ENCODE peak calls at places on chromosome 11, in eight cellular contexts. W is uterus, D is mammary epithelial cell, E is IMR-90, H is bronchial epithelial cell, R is cardiac fibroblast, V is WERI-Rb-1, B is right atrium auricular region. P is an unnamed sample.

GRCh38 chr11:57240757-57241156 is 3.7 kb upstream of the APLNR start:
- DNase-seq in W (no peak), D (no peak), E (no peak), H (no peak), R (no peak), V (peak; percentile 85), B (peak; percentile 57), P (no peak)

GRCh38 chr11:47593934-47594855 is at the start of gene C1QTNF4:
- DNase-seq in W (no peak), D (no peak), E (no peak), H (no peak), R (no peak), V (peak; percentile 50), B (no peak), P (no peak)

GRCh38 chr11:127445476-127445875 is 444.9 kb upstream of the KIRREL3 start:
- DNase-seq in W (no peak), D (no peak), E (no peak), H (no peak), R (no peak), V (no peak), B (no peak), P (no peak)

GRCh38 chr11:82796970-82797594 is 63.4 kb upstream of the FAM181B start:
- DNase-seq in W (no peak), D (no peak), E (no peak), H (no peak), R (no peak), V (no peak), B (no peak), P (peak; percentile 23)

GRCh38 chr11:103927535-103927934 is 108.9 kb upstream of the DDI1 start:
- DNase-seq in W (no peak), D (peak; percentile 15), E (peak; percentile 58), H (peak; percentile 33), R (peak; percentile 62), V (no peak), B (no peak), P (no peak)

GRCh38 chr11:73141031-73141308 is 1.1 kb downstream of the FCHSD2 start:
- DNase-seq in W (no peak), D (peak; percentile 9), E (no peak), H (no peak), R (no peak), V (peak; percentile 30), B (no peak), P (peak; percentile 89)

GRCh38 chr11:74434528-74434927 is 32.8 kb downstream of the KCNE3 start:
- DNase-seq in W (no peak), D (no peak), E (peak; percentile 77), H (no peak), R (no peak), V (no peak), B (no peak), P (no peak)

GRCh38 chr11:77020751-77021150 is 13.4 kb upstream of the B3GNT6 start:
- DNase-seq in W (no peak), D (peak; percentile 68), E (no peak), H (peak; percentile 70), R (no peak), V (peak; percentile 56), B (no peak), P (no peak)

GRCh38 chr11:36088234-36088975 is 144.5 kb downstream of the LDLRAD3 start:
- DNase-seq in W (no peak), D (no peak), E (peak; percentile 44), H (no peak), R (peak; percentile 40), V (no peak), B (no peak), P (no peak)

GRCh38 chr11:126829716-126830115 is 170.9 kb downstream of the KIRREL3 start:
- DNase-seq in W (no peak), D (no peak), E (no peak), H (no peak), R (no peak), V (no peak), B (no peak), P (no peak)

GRCh38 chr11:67369801-67370284 is 3.6 kb downstream of the CLCF1 start:
- DNase-seq in W (peak; percentile 63), D (no peak), E (peak; percentile 71), H (no peak), R (peak; percentile 50), V (no peak), B (no peak), P (no peak)

GRCh38 chr11:57425565-57426438 is 1.1 kb downstream of the SLC43A3 start:
- DNase-seq in W (peak; percentile 71), D (peak; percentile 36), E (peak; percentile 14), H (peak; percentile 41), R (peak; percentile 63), V (no peak), B (peak; percentile 86), P (peak; percentile 94)

GRCh38 chr11:72680624-72681158 is 6.5 kb upstream of the PDE2A start:
- DNase-seq in W (no peak), D (no peak), E (no peak), H (no peak), R (no peak), V (no peak), B (no peak), P (no peak)

GRCh38 chr11:12989428-12990242 is 19.5 kb upstream of the RASSF10 start:
- DNase-seq in W (no peak), D (peak; percentile 74), E (no peak), H (peak; percentile 92), R (no peak), V (no peak), B (no peak), P (no peak)

DNA sequence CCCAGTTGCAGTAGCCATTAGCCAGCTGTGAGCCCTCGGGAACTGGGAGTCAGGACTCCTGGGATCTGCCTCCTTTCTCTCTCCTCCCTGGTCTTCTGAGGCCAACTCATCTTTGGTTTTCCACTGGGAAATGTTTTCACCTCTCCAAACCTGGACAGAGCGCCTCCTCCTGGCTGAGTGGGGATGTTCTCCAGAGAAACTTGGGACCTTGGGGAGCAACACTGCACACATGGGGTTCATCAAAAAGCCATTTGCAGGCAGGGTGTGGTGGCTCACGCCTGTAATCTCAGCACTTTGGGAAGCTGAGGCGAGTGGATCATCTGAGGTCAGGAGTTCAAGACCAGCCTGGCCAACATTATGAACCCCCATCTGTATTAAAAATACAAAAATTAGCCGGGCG is 145.4 kb downstream of the NECTIN1 start:
- DNase-seq in W (no peak), D (no peak), E (no peak), H (no peak), R (no peak), V (no peak), B (no peak), P (no peak)
- TF ChIP-seq CTCF in W (no peak), D (peak; percentile 14), E (no peak), H (no peak), R (peak; percentile 9), V (peak; percentile 51), B (no peak), P (no peak)

DNA sequence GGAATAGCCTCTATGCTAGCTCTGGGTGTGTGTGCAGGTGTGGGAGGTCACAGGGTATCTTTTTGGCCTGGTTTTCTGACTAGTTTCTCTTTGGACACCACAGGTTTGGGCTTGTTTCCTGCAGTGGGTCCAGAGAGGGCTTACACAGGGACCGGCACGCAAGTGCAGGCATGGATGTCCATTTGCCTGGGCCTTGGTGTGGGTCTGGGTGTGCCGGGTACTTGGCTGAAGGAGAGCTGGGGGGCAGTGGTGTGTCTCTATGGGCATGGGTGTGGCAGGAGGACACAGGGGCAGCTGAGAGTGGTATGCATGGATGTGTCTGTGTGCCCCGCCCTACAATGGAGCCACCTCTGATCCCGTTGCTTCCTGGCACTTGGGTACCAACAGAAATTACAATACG is 7.5 kb upstream of the KCNJ11 start:
- DNase-seq in W (no peak), D (no peak), E (no peak), H (no peak), R (no peak), V (no peak), B (no peak), P (no peak)
- H3K4me3 ChIP-seq in W (no peak overlapping the region), D (no peak overlapping the region), E (no peak overlapping the region), H (no peak overlapping the region), R (no peak overlapping the region), V (no peak overlapping the region), B (no peak overlapping the region), P (no peak overlapping the region)

GRCh38 chr11:7670631-7671030 is 2.7 kb downstream of the CYB5R2 start:
- DNase-seq in W (no peak), D (peak; percentile 83), E (no peak), H (peak; percentile 53), R (no peak), V (no peak), B (no peak), P (no peak)

GRCh38 chr11:7672960-7673723 is at the start of gene CYB5R2:
- DNase-seq in W (peak; percentile 88), D (no peak), E (peak; percentile 5), H (peak; percentile 18), R (peak; percentile 71), V (no peak), B (no peak), P (peak; percentile 67)

GRCh38 chr11:7671807-7672206 is 1.5 kb downstream of the CYB5R2 start:
- DNase-seq in W (no peak), D (peak; percentile 84), E (no peak), H (peak; percentile 25), R (no peak), V (no peak), B (no peak), P (no peak)

GRCh38 chr11:7672276-7672959 is 882 bp downstream of the CYB5R2 start:
- DNase-seq in W (no peak), D (no peak), E (no peak), H (no peak), R (no peak), V (no peak), B (no peak), P (no peak)

DNA sequence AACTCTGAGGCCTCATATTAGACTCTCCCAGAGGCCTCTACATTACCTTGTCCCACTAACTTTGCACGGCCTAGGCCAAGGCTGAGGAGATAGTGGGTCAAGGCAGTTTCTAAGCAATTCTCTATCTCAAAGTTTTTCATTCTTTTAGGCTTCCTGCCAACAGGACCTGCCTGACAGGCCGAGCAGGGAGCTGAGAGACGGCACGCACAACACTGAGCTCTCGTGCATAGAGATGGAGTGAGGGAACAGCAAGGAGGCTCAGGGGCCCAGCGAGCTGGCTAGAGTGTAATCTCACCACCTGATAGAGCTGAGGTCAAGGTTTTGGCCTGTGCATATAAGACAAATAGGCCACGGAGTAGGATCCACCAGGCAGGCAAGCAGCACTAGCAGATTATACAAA is 2.0 kb downstream of the CYB5R2 start:
- DNase-seq in W (no peak), D (no peak), E (no peak), H (peak; percentile 50), R (no peak), V (no peak), B (no peak), P (no peak)
- TF ChIP-seq CTCF in W (no peak), D (no peak), E (no peak), H (no peak), R (no peak), V (no peak), B (no peak), P (no peak)

DNA sequence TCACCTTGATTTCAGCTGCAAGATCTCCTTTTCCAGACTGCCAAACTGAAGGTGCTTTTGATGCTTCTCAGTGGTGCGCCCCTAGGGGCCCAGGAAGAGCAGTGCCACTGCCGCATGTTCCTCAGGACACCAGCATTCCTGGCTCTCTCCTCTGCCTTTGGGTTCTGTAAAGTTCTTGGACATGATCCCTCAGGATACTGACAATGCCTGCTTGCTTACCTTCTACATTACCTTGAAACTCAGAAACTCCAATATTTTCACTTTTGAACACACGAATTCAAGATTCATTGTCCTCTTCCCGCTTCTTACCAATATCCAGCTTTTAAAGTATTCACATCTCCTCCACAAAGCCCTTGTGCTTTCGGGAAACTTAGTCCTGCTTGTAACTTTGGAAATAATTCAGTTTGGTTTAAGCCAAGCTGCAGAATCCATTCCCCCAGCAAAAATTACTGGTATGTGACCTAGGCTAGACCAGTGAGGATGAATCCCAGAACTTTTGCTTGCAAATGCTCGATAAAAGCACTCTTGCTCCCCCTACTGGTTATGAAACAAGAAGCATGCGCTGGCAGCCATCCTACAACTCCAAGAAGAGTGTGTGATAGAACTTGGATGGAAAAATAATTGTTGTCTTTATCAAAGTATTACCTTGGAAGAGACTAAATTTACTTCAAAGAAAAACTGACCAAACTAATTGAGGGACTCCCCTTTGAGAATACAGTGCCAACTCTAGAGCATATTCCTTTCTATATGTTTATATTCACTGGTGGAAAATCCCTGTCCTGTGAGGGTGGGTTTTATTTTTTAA is 16.5 kb upstream of the OR5B21 start:
- DNase-seq in W (peak; percentile 74), D (peak; percentile 63), E (peak; percentile 89), H (peak; percentile 80), R (peak; percentile 93), V (peak; percentile 46), B (peak; percentile 80), P (peak; percentile 90)
- H3K4me3 ChIP-seq in W (no peak overlapping the region), D (no peak overlapping the region), E (peak overlapping the region; percentile 0), H (no peak overlapping the region), R (peak overlapping the region; percentile 2), V (no peak overlapping the region), B (peak overlapping the region; percentile 7), P (no peak overlapping the region)

P was measured in lower leg skin.